ENCODE peak calls at places on chromosomes 5 and 9, in six cellular contexts. M is HEK293T, G is HCT116, U is WTC11, K is HepG2, J is GM12878. R is an unnamed sample.

GRCh38 chr9:68999393-69000105 is 14.4 kb downstream of the PRKACG start:
- DNase-seq in M (peak), G (peak), U (peak), K (peak), J (peak), R (peak)

GRCh38 chr5:72556351-72557146 is 49.3 kb upstream of the ZNF366 start:
- DNase-seq in M (no peak), G (no peak), U (peak), K (peak), J (peak), R (no peak)

GRCh38 chr9:88748566-88749238 is 213.7 kb downstream of the NXNL2 start:
- DNase-seq in M (no peak), G (no peak), U (no peak), K (no peak), J (no peak), R (no peak)

GRCh38 chr5:139415221-139415861 is 11.5 kb upstream of the SPATA24 start:
- DNase-seq in M (no peak), G (no peak), U (no peak), K (no peak), J (no peak), R (no peak)

GRCh38 chr5:1523793-1524480 is at the start of gene LPCAT1:
- DNase-seq in M (peak), G (no peak), U (peak), K (peak), J (no peak), R (peak)

GRCh38 chr9:84271004-84271886 is 69.3 kb downstream of the SLC28A3 start:
- DNase-seq in M (no peak), G (no peak), U (peak), K (no peak), J (no peak), R (no peak)

GRCh38 chr9:118967901-118968300 is 401.3 kb downstream of the BRINP1 start:
- DNase-seq in M (no peak), G (no peak), U (no peak), K (no peak), J (no peak), R (no peak)

GRCh38 chr5:1448511-1449011 is 3.3 kb upstream of the SLC6A3 start:
- DNase-seq in M (no peak), G (no peak), U (no peak), K (no peak), J (no peak), R (no peak)

GRCh38 chr9:4984171-4984570 is 901 bp upstream of the JAK2 start:
- DNase-seq in M (no peak), G (peak), U (no peak), K (peak), J (no peak), R (no peak)

GRCh38 chr5:95823241-95823737 is 763 bp upstream of the GLRX start:
- DNase-seq in M (peak), G (no peak), U (no peak), K (no peak), J (no peak), R (no peak)

GRCh38 chr9:69001921-69002320 is 12.0 kb downstream of the PRKACG start:
- DNase-seq in M (no peak), G (no peak), U (no peak), K (no peak), J (no peak), R (no peak)

GRCh38 chr5:135449608-135450007 is 2.5 kb upstream of the DCANP1 start:
- DNase-seq in M (no peak), G (no peak), U (no peak), K (no peak), J (no peak), R (no peak)

GRCh38 chr5:36680066-36680465 is 73.7 kb downstream of the SLC1A3 start:
- DNase-seq in M (no peak), G (no peak), U (no peak), K (no peak), J (no peak), R (no peak)

GRCh38 chr5:61702784-61703183 is 370.7 kb downstream of the ZSWIM6 start:
- DNase-seq in M (no peak), G (no peak), U (no peak), K (no peak), J (no peak), R (no peak)

GRCh38 chr5:14202462-14202861 is 59.3 kb downstream of the TRIO start:
- DNase-seq in M (no peak), G (no peak), U (no peak), K (no peak), J (no peak), R (no peak)

GRCh38 chr9:19397845-19398244 is 11.0 kb upstream of the ACER2 start:
- DNase-seq in M (no peak), G (no peak), U (no peak), K (peak), J (no peak), R (peak)

GRCh38 chr5:68114641-68115040 is 100.9 kb upstream of the PIK3R1 start:
- DNase-seq in M (no peak), G (no peak), U (no peak), K (no peak), J (no peak), R (no peak)

GRCh38 chr5:78253201-78253600 is 41.3 kb downstream of the AP3B1 start:
- DNase-seq in M (no peak), G (no peak), U (no peak), K (no peak), J (no peak), R (no peak)

GRCh38 chr5:1540831-1541661 is 17.3 kb upstream of the LPCAT1 start:
- DNase-seq in M (no peak), G (no peak), U (no peak), K (no peak), J (no peak), R (no peak)

GRCh38 chr5:174706997-174707548 is 17.3 kb upstream of the MSX2 start:
- DNase-seq in M (no peak), G (no peak), U (no peak), K (no peak), J (no peak), R (no peak)

DNA sequence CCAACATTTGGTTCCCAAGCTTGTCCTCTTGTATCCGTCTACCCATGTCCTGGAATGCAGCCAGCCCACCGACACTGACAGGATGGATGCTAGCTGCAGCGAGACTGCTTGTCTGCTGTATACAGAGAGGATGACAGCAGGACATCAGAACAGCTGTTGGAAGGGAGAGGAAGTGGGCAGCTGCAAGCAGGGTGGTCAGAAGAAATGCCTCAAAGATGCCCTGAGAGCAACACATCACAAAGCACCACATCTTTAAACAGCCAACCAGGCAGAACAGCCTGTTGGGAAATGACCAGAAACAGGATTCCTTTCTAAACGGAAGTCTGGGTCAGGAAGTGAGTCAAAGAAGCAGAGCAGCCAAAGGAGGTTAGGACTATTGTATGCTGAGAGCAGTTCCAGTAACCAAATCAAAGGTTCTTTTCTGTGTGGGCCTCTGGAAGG is 219.1 kb downstream of the NDUFS4 start:
- DNase-seq in M (no peak), G (no peak), U (no peak), K (no peak), J (no peak), R (no peak)
- TF ChIP-seq SP1 in M (no peak), G (no peak), U (no peak), K (no peak), J (no peak), R (no peak)

DNA sequence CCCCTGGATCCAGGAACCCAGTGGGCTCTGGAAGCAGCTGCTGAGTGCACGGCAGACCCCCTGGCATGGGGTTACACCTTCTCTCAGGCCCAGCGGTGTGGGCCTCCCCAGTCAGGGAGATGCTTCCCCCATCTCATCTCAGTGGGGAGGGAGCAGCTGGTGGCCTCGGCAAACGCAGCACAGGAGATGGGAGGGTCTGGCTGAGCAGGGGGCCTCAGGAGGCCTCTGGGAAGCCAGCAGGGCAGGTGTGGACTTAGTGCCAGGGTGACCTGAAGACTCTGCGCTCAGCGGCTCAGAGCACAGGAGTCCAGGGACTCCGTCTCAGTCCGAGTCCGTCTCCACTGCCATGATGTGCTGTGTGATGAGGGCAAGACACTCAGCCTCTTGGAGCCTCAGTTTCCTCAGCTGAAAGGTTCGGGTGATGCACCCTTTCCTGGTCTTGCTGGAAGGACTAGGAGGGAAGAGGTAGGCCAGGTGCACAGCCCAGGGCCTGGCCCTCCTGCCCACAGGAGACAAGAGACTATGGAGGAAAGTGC is 100.6 kb downstream of the GTF3C4 start:
- DNase-seq in M (no peak), G (no peak), U (no peak), K (no peak), J (no peak), R (no peak)
- TF ChIP-seq SP1 in M (no peak), G (no peak), U (no peak), K (no peak), J (no peak), R (no peak)

GRCh38 chr5:5421149-5421960 is 1.1 kb upstream of the ICE1 start:
- DNase-seq in M (no peak), G (no peak), U (no peak), K (no peak), J (no peak), R (peak)
- TF ChIP-seq SP1 in M (no peak), G (no peak), U (no peak), K (no peak), J (no peak), R (no peak)

DNA sequence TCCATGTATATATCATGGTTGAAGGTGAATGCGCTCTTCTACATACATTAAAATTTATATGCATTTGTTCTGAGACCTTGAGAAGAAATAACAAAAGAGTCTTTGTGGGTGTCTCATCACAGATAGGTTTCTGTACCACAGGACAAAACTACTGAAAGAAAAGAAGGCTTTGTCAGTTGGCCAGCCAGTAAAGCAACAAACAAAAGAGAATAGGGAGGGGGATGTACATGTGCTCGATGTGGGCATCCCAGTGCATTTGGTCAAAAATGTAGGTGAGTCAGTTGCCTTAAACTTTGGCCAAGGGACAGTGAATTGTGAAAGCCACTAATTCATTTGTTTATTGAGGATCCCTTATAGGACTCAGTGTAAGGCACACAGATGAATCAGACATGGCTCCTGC is 13.3 kb downstream of the RBM18 start:
- DNase-seq in M (no peak), G (no peak), U (no peak), K (peak), J (no peak), R (no peak)
- TF ChIP-seq SP1 in M (no peak), G (no peak), U (no peak), K (no peak), J (no peak), R (no peak)

GRCh38 chr5:110150199-110150598 is 460.5 kb downstream of the MAN2A1 start:
- DNase-seq in M (no peak), G (no peak), U (no peak), K (no peak), J (no peak), R (no peak)
- TF ChIP-seq SP1 in M (no peak), G (no peak), U (no peak), K (no peak), J (no peak), R (no peak)

GRCh38 chr9:96327694-96328352 is 25.8 kb upstream of the HSD17B3 start:
- DNase-seq in M (peak), G (no peak), U (no peak), K (peak), J (peak), R (peak)

GRCh38 chr9:96333958-96334357 is 32.0 kb upstream of the HSD17B3 start:
- DNase-seq in M (no peak), G (no peak), U (no peak), K (no peak), J (no peak), R (no peak)

DNA sequence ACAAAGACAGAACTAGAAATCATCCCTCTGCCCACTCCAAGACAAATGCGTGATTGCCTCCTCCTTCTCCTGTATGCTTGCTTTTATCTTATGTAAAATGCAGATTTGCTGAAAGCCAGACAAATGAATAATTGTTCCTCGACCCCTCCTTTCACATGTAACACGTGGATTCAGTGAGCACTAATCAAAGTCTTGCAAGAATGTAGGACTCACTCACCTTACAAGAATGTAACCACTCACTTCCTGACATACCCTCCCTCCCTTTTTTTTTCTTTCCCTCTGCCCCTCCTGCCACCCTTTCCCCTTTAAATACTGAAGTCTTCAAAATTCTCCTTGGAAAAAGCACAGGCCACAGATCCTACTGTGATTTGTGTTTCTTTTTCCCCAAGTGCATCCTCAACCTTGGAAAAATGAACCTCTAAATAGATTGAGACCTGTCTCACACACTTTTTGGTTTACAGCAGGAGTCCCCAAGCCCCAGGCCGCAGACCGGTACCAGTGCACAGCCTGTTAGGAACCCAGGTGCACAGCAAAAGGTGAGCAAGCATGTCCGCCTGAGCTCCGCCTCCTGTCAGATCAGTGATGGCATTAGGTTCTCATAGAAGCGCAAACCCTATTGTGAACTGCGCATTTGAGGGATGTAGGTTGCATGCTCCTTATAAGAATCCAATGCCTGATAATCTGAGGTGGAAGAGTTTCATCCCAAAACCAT is 29.4 kb upstream of the HSD17B3 start:
- DNase-seq in M (no peak), G (no peak), U (no peak), K (peak), J (no peak), R (no peak)
- TF ChIP-seq SP1 in M (no peak), G (peak), U (no peak), K (no peak), J (no peak), R (no peak)

GRCh38 chr9:16794871-16795639 is 75.4 kb downstream of the BNC2 start:
- DNase-seq in M (no peak), G (no peak), U (no peak), K (no peak), J (no peak), R (no peak)

DNA sequence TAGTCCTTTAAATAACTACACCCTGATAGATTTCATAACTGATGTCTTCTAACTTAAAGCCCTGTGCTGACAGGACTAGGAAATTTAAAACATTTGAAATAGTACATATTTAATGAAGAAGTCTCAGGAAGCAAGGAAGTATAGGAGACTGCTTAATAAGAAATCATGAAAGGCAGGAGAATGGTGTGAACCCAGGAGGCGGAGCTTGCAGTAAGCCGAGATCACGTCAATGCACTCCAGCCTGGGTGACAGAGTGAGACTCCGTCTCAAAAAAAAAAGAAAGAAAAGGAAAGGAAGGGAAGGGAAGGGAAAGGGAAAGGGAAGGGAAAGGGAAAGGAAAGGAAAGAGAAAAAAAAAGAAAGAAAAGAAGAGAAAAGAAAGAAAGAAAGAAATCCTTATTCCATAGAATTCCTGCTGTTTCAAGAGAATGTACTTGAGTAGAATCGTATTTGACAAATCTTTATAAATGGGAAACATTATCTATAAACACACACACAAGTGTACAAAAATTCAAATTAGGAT is 74.1 kb downstream of the BNC2 start:
- DNase-seq in M (no peak), G (no peak), U (no peak), K (no peak), J (no peak), R (no peak)
- TF ChIP-seq SP1 in M (no peak), G (no peak), U (no peak), K (no peak), J (no peak), R (no peak)

GRCh38 chr5:148688787-148689186 is 34.5 kb upstream of the HTR4 start:
- DNase-seq in M (no peak), G (no peak), U (no peak), K (no peak), J (no peak), R (no peak)

GRCh38 chr5:148687871-148688270 is 33.5 kb upstream of the HTR4 start:
- DNase-seq in M (no peak), G (no peak), U (no peak), K (no peak), J (no peak), R (no peak)

GRCh38 chr5:148684528-148684927 is 30.2 kb upstream of the HTR4 start:
- DNase-seq in M (no peak), G (no peak), U (no peak), K (no peak), J (no peak), R (no peak)

GRCh38 chr5:148685520-148686134 is 31.3 kb upstream of the HTR4 start:
- DNase-seq in M (no peak), G (no peak), U (no peak), K (no peak), J (no peak), R (no peak)

DNA sequence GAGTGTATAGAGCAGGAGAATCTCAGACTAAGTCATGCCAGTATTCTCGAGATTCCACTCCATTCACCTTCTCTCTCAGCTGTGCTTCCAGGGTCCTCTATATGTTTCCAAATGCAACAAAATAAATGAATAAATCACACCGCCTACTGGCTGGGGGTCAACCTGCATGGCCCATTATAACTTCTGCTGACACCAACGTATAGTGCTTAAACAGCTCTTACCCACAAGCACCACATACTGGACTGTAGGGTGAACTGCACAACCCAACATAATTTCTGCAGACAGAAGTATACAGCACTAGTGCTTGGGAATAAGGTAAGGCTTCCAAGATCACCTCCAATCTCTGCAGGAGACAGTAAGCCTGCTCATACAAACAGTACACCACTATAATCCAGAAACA is 33.1 kb upstream of the HTR4 start:
- DNase-seq in M (peak), G (peak), U (peak), K (peak), J (no peak), R (peak)
- TF ChIP-seq SP1 in M (no peak), G (no peak), U (no peak), K (no peak), J (no peak), R (peak)

GRCh38 chr9:93467062-93467416 is 13.7 kb upstream of the FAM120AOS start:
- DNase-seq in M (no peak), G (no peak), U (no peak), K (peak), J (no peak), R (peak)
- TF ChIP-seq SP1 in M (no peak), G (no peak), U (no peak), K (no peak), J (no peak), R (no peak)

GRCh38 chr9:91783411-91783810 is 166.6 kb downstream of the ROR2 start:
- DNase-seq in M (no peak), G (no peak), U (no peak), K (no peak), J (no peak), R (no peak)

GRCh38 chr9:91786132-91786896 is 163.7 kb downstream of the ROR2 start:
- DNase-seq in M (no peak), G (no peak), U (no peak), K (no peak), J (no peak), R (peak)

GRCh38 chr9:91783876-91784672 is 166.0 kb downstream of the ROR2 start:
- DNase-seq in M (no peak), G (no peak), U (no peak), K (no peak), J (no peak), R (no peak)

GRCh38 chr9:91785403-91785917 is 164.6 kb downstream of the ROR2 start:
- DNase-seq in M (no peak), G (no peak), U (no peak), K (no peak), J (no peak), R (peak)

DNA sequence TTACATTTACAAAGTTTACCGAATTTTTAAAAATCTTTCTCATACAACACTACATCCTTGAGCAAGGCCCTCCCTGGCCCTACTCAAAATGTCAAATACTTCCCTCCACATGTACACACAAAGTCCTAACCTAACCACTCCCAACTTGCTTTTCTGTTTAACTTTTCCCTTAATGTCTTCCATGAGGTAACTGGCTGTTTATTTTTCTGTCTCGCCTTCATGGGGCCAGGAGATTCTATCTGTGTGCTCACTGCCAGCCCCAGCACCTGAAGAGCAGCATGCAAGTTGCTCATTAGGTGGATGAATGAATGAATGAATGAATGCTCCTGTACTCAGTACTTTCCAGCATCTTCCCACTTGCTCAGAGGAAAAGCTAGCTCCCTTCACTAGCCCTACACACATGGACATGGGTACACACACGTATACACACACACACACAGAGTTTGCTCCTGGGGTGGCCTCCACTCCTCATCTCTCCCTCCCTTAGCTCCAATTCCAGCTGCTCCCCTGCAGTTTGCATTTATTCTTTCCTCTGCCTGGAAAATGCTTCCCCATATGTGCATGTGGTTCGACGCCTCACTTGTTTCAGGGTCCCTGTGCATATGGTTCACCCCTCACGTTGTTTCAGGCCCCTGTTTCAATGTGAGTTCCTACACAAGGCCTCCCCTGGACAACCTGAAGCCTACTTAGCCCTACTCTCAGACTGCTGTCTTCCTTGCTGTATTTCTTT is 165.2 kb downstream of the ROR2 start:
- DNase-seq in M (no peak), G (no peak), U (no peak), K (no peak), J (no peak), R (no peak)
- TF ChIP-seq SP1 in M (no peak), G (no peak), U (no peak), K (no peak), J (no peak), R (no peak)